ENCODE peak calls at places on chromosome 4, in eight cellular contexts. M, U, I, R, Q, F, H and O are unnamed samples.

GRCh38 chr4:165763640-165764039 is 109.4 kb upstream of the TLL1 start:
- DNase-seq in M (no peak), U (no peak), Q (no peak), F (no peak), R (no peak), I (no peak), H (no peak), O (no peak)

GRCh38 chr4:171919314-171919713 is 106.1 kb downstream of the GALNTL6 start:
- DNase-seq in Q (no peak), U (no peak), M (no peak), I (no peak), F (no peak), R (no peak), H (no peak), O (no peak)

GRCh38 chr4:18815779-18816173 is 794.2 kb upstream of the LCORL start:
- DNase-seq in F (no peak), M (no peak), I (no peak), H (no peak), R (no peak), U (no peak), Q (no peak), O (no peak)

GRCh38 chr4:22514001-22514400 is 1.9 kb downstream of the ADGRA3 start:
- DNase-seq in H (no peak), Q (no peak), U (no peak), F (no peak), I (no peak), R (no peak), M (no peak), O (no peak)

GRCh38 chr4:46922205-46922604 is 13.2 kb upstream of the COX7B2 start:
- DNase-seq in U (no peak), Q (no peak), F (no peak), H (no peak), I (no peak), M (no peak), R (no peak), O (no peak)

GRCh38 chr4:149371021-149371420 is 444.6 kb downstream of the IQCM start:
- DNase-seq in I (no peak), R (no peak), F (no peak), U (no peak), M (no peak), H (no peak), Q (no peak), O (peak; percentile 4)

GRCh38 chr4:185887125-185887524 is 75.1 kb upstream of the SORBS2 start:
- DNase-seq in H (no peak), R (no peak), F (no peak), I (no peak), U (no peak), Q (no peak), M (no peak), O (no peak)

GRCh38 chr4:122450847-122451246 is 5.7 kb downstream of the IL2 start:
- DNase-seq in M (no peak), Q (no peak), F (no peak), H (no peak), R (no peak), U (no peak), I (no peak), O (no peak)

GRCh38 chr4:139454646-139455045 is 725 bp downstream of the RAB33B start:
- DNase-seq in R (no peak), F (no peak), U (no peak), H (no peak), M (no peak), I (no peak), Q (no peak), O (no peak)

GRCh38 chr4:57023104-57023503 is 44.4 kb downstream of the POLR2B start:
- DNase-seq in R (no peak), H (no peak), M (no peak), I (no peak), Q (no peak), U (no peak), F (no peak), O (peak; percentile 36)

GRCh38 chr4:150720973-150721518 is 139.1 kb downstream of the MAB21L2 start:
- DNase-seq in M (no peak), H (no peak), R (no peak), U (no peak), I (no peak), F (no peak), Q (no peak), O (no peak)

GRCh38 chr4:109410226-109410625 is 23.4 kb upstream of the SEC24B start:
- DNase-seq in M (no peak), I (no peak), R (no peak), U (no peak), F (no peak), H (no peak), Q (no peak), O (no peak)

GRCh38 chr4:169664615-169665014 is 44.2 kb downstream of the CLCN3 start:
- DNase-seq in H (no peak), Q (no peak), F (no peak), I (no peak), M (no peak), R (no peak), U (no peak), O (no peak)

GRCh38 chr4:60759518-60760245 is 440.4 kb upstream of the ADGRL3 start:
- DNase-seq in Q (no peak), M (no peak), I (no peak), U (no peak), H (no peak), F (no peak), R (no peak), O (no peak)

GRCh38 chr4:137307806-137308205 is 224.5 kb downstream of the PCDH18 start:
- DNase-seq in M (peak; percentile 17), Q (peak; percentile 26), I (no peak), R (no peak), H (peak; percentile 11), U (no peak), F (no peak), O (no peak)

GRCh38 chr4:101104264-101105052 is 242.9 kb downstream of the PPP3CA start:
- DNase-seq in H (no peak), I (no peak), Q (no peak), M (no peak), F (no peak), R (no peak), U (no peak), O (no peak)

GRCh38 chr4:17846256-17846655 is 35.5 kb downstream of the NCAPG start:
- DNase-seq in Q (no peak), U (no peak), H (no peak), M (no peak), R (no peak), F (no peak), I (no peak), O (no peak)

DNA sequence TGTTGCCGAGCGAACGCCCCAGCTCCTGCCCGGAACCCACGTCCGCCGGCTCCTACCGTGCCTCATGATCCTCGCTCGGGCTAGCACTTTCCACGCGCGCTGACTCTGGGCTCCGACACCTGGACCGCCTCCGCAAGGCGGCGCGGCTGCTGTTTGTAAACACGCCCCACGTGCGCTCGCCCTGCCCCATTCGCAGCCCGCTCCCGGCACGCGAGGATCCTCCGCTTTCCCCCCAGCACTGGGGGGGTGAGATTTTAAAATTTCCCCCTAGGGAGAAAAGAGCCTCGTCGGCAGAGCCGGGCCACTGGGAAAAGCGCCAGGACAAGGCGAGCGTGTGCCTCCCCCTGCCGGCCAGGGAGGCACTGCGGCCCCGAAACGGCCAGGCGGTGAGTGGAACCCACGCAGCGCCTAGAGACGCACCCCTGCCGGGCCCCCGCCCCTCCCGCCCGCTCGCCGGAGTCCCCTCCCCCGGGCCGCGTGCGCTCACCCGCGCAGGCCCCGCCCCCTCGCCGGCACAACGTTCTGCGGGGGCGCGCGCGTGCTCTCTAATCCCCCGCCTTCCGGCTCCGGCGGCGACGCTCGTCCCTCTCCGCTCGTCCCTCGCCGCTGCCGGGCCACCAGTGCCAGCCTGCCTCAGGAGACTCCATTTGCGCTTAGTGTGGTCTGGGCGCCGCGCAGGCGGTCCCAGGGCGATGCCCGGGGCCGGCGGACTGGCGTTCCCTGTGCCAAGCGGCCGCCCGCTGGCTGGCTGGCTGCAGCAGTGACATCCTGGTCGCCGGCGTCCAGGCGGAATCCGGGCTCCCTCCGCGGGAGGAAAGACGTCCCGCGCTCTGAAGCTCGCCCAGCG is at the start of gene TIGD2:
- DNase-seq in Q (peak; percentile 93), I (peak; percentile 37), H (peak; percentile 90), F (peak; percentile 93), U (peak; percentile 91), M (peak; percentile 74), R (peak; percentile 91), O (peak; percentile 68)
- TF ChIP-seq POLR2A in Q (no peak), I (peak; percentile 71), H (no peak), F (peak; percentile 41), U (peak; percentile 91), M (peak; percentile 63), R (peak; percentile 66), O (peak; percentile 92)

GRCh38 chr4:112647785-112648184 is 10.8 kb downstream of the LARP7 start:
- DNase-seq in H (no peak), U (no peak), F (no peak), R (no peak), M (no peak), I (no peak), Q (no peak), O (no peak)
- TF ChIP-seq POLR2A in H (no peak), U (no peak), F (no peak), R (no peak), M (no peak), I (no peak), Q (no peak), O (no peak)

DNA sequence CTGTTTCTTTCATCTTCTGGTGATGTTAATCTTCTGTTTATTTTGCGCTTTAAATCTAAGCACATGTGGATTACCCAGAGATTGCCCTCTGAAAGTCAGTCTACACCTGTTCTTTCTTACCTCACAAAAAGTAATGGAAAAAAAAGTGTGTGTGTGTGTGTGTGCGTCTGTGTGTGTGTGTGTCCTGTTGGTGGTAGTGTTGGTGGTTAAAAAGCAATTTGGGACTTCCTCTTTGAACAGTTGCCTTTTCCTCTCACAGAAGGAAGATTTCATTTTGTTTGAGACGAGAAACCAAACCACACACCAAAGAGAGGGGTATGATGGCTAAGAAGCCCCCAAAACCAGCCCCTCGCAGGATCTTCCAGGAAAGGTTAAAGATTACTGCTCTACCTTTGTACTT is at the start of gene STAP1:
- DNase-seq in R (no peak), F (no peak), U (no peak), I (no peak), H (no peak), Q (no peak), M (no peak), O (no peak)
- TF ChIP-seq POLR2A in R (no peak), F (no peak), U (peak; percentile 45), I (no peak), H (no peak), Q (no peak), M (no peak), O (no peak)

DNA sequence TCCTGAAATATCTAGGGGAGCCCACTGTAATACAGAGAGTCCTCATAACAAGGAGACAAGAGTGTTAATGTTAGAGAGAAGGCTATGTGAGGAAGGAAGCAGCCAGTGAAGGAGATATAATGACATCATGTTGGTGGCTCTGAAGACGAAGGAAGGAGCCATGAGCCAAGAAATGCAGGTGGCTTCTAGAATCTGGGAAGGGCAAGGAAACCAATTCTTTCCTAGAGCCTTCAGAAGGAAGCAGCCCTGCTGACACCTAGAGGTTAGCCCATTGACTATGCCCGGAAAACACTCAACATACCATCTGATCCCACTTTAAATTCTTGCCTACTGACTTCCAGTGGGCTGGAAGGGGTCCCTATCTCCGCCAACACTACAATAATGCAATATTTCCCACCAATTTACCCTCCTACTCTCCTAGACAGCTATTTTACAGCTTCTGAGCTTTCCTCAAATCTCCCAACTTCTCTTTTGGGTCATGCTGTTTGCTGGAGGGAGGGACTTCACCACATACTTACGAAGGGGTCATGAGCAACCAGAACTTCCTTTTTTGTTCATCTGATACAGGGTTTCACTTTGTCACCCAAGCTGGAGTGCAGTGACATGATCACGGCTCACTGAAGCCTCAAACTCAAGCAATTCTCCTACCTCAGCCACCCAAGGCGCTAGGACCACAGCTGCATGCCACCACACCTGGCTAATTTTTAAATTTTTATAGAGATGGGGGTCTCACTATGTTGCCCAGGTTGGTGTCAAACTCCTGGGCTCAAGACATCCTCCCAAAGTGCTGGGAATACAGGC is 25.2 kb upstream of the G3BP2 start:
- DNase-seq in F (no peak), R (no peak), Q (no peak), M (no peak), U (no peak), I (no peak), H (no peak), O (no peak)
- TF ChIP-seq POLR2A in F (no peak), R (no peak), Q (no peak), M (no peak), U (peak; percentile 72), I (no peak), H (no peak), O (no peak)